ENCODE peak calls at places on chromosomes 11 and 22, in six cellular contexts. R is kidney epithelial cell, K is astrocyte of the spinal cord, Q is AG09309, M is fibroblast of the aortic adventitia, B is cardiac muscle cell. Y is an unnamed sample.

GRCh38 chr11:130999992-131000770 is 83.9 kb upstream of the SNX19 start:
- DNase-seq in R (peak; percentile 79), K (peak; percentile 89), Q (peak; percentile 80), M (peak; percentile 97), B (no peak), Y (peak; percentile 5)

GRCh38 chr22:23113847-23114720 is 27.7 kb downstream of the RSPH14 start:
- DNase-seq in R (no peak), K (no peak), Q (no peak), M (no peak), B (peak; percentile 52), Y (no peak)

GRCh38 chr22:46861468-46861867 is 99.0 kb downstream of the TBC1D22A start:
- DNase-seq in R (no peak), K (no peak), Q (no peak), M (no peak), B (no peak), Y (no peak)

GRCh38 chr11:74686792-74687191 is 44.4 kb downstream of the CHRDL2 start:
- DNase-seq in R (no peak), K (peak; percentile 58), Q (peak; percentile 59), M (peak; percentile 68), B (no peak), Y (no peak)

GRCh38 chr11:64537876-64538275 is 53.1 kb upstream of the SLC22A12 start:
- DNase-seq in R (no peak), K (no peak), Q (no peak), M (no peak), B (no peak), Y (no peak)

GRCh38 chr22:25048659-25049657 is 96.4 kb downstream of the KIAA1671 start:
- DNase-seq in R (no peak), K (peak; percentile 51), Q (no peak), M (peak; percentile 63), B (peak; percentile 80), Y (peak; percentile 28)

GRCh38 chr11:130832571-130833432 is 83.5 kb downstream of the SNX19 start:
- DNase-seq in R (no peak), K (peak; percentile 51), Q (no peak), M (no peak), B (no peak), Y (no peak)

GRCh38 chr11:133418218-133418617 is 114.1 kb downstream of the OPCML start:
- DNase-seq in R (no peak), K (no peak), Q (no peak), M (no peak), B (no peak), Y (no peak)

GRCh38 chr11:4184163-4184916 is 89.7 kb downstream of the RRM1 start:
- DNase-seq in R (no peak), K (no peak), Q (no peak), M (no peak), B (peak; percentile 19), Y (no peak)

GRCh38 chr22:41197808-41198585 is 7.1 kb upstream of the L3MBTL2 start:
- DNase-seq in R (no peak), K (no peak), Q (no peak), M (peak; percentile 32), B (peak; percentile 41), Y (no peak)

GRCh38 chr22:33780761-33781160 is 139.5 kb downstream of the LARGE1 start:
- DNase-seq in R (no peak), K (no peak), Q (no peak), M (no peak), B (no peak), Y (no peak)

GRCh38 chr11:44986315-44986714 is 35.6 kb upstream of the TP53I11 start:
- DNase-seq in R (no peak), K (no peak), Q (no peak), M (no peak), B (no peak), Y (no peak)

GRCh38 chr11:12602421-12602820 is 71.8 kb upstream of the TEAD1 start:
- DNase-seq in R (no peak), K (peak; percentile 65), Q (no peak), M (peak; percentile 80), B (no peak), Y (peak; percentile 72)

GRCh38 chr11:70548976-70549375 is 150.6 kb downstream of the CTTN start:
- DNase-seq in R (no peak), K (no peak), Q (no peak), M (no peak), B (no peak), Y (no peak)

GRCh38 chr11:5196731-5197130 is 3.8 kb downstream of the OR51V1 start:
- DNase-seq in R (no peak), K (no peak), Q (no peak), M (no peak), B (no peak), Y (no peak)

GRCh38 chr11:16070573-16070972 is 285.8 kb downstream of the SOX6 start:
- DNase-seq in R (no peak), K (no peak), Q (no peak), M (no peak), B (no peak), Y (no peak)

GRCh38 chr11:70557742-70558485 is 159.6 kb downstream of the CTTN start:
- DNase-seq in R (no peak), K (no peak), Q (no peak), M (no peak), B (no peak), Y (no peak)

GRCh38 chr11:68120212-68121066 is 749 bp downstream of the CHKA start:
- DNase-seq in R (no peak), K (peak; percentile 38), Q (no peak), M (peak; percentile 47), B (peak; percentile 80), Y (no peak)

GRCh38 chr11:105109855-105110750 is 29.5 kb downstream of the CARD18 start:
- DNase-seq in R (peak; percentile 9), K (peak; percentile 9), Q (no peak), M (peak; percentile 56), B (no peak), Y (no peak)

GRCh38 chr22:39463931-39464390 is 7.1 kb downstream of the MGAT3 start:
- DNase-seq in R (no peak), K (no peak), Q (no peak), M (peak; percentile 22), B (no peak), Y (no peak)

GRCh38 chr11:134724106-134724778 is 312.2 kb upstream of the B3GAT1 start:
- DNase-seq in R (no peak), K (no peak), Q (no peak), M (no peak), B (no peak), Y (no peak)

GRCh38 chr11:117096140-117096972 is 1.9 kb downstream of the SIK3 start:
- DNase-seq in R (no peak), K (no peak), Q (no peak), M (no peak), B (peak; percentile 62), Y (no peak)

GRCh38 chr22:29022101-29022817 is 39.4 kb downstream of the C22orf31 start:
- DNase-seq in R (peak; percentile 68), K (no peak), Q (no peak), M (no peak), B (no peak), Y (no peak)

GRCh38 chr11:19027829-19028595 is 32.5 kb downstream of the MRGPRX2 start:
- DNase-seq in R (peak; percentile 83), K (peak; percentile 88), Q (peak; percentile 1), M (peak; percentile 64), B (no peak), Y (peak; percentile 70)

GRCh38 chr11:120666121-120666639 is 154.6 kb downstream of the GRIK4 start:
- DNase-seq in R (no peak), K (no peak), Q (no peak), M (no peak), B (no peak), Y (no peak)
- TF ChIP-seq CTCF in R (no peak), K (no peak), Q (no peak), M (no peak), B (no peak), Y (no peak)

GRCh38 chr11:102268083-102268984 is 49.0 kb upstream of the BIRC3 start:
- DNase-seq in R (no peak), K (peak; percentile 65), Q (no peak), M (peak; percentile 73), B (peak; percentile 85), Y (no peak)
- TF ChIP-seq CTCF in R (peak; percentile 77), K (peak; percentile 50), Q (no peak), M (peak; percentile 21), B (peak; percentile 43), Y (peak; percentile 33)

GRCh38 chr22:50267591-50268390 is 2.4 kb downstream of the MAPK11 start:
- DNase-seq in R (no peak), K (peak; percentile 38), Q (no peak), M (peak; percentile 43), B (peak; percentile 67), Y (no peak)
- TF ChIP-seq CTCF in R (peak; percentile 19), K (peak; percentile 32), Q (peak; percentile 33), M (peak; percentile 18), B (peak; percentile 25), Y (peak; percentile 24)

GRCh38 chr11:62791501-62792192 is at the start of gene TMEM223:
- DNase-seq in R (no peak), K (peak; percentile 82), Q (no peak), M (peak; percentile 65), B (peak; percentile 91), Y (no peak)

GRCh38 chr11:62788991-62789390 is 1.8 kb downstream of the TMEM179B start:
- DNase-seq in R (no peak), K (no peak), Q (no peak), M (no peak), B (no peak), Y (no peak)

GRCh38 chr11:62786318-62787004 is 741 bp upstream of the TMEM179B start:
- DNase-seq in R (no peak), K (peak; percentile 84), Q (no peak), M (peak; percentile 68), B (peak; percentile 93), Y (no peak)

GRCh38 chr11:62789576-62789975 is 2.2 kb downstream of the TMEM223 start:
- DNase-seq in R (no peak), K (no peak), Q (no peak), M (no peak), B (no peak), Y (no peak)

DNA sequence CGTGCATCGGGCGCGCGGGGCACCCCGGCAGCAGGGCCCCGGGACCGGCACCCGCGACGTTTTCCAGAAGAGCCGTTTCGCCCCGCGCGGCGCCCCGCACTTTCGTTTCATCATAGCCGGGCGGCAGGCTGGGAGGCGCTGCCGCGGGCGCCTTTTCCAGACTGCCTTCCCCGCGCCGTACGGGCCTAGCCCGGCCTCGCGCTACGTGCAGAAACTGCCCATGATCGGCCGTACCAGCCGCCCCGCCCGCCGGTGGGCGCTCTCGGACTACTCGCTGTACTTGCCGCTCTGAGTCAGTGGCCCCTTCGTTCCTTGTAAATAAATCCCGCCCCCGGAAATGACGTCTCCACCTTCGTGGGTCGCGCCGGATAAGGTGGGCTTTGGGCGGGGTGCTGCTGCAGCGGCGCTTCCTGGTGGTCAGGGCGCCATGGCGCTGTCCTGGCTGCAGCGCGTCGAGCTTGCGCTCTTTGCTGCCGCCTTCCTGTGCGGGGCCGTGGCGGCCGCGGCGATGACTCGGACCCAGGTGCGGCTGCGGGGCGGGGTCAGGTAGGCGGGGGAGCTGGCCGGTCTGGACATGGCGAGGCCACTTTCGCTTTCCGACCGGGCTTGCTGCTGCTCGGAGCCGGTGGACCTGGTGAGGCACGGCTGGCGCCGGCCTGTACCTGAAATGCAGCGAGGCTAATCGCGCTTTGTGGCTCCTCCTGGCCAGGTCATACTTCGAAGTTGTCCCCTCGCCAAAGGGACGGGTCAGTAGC is at the start of gene TMEM179B:
- DNase-seq in R (peak; percentile 96), K (peak; percentile 98), Q (peak; percentile 86), M (peak; percentile 97), B (peak; percentile 100), Y (peak; percentile 96)
- TF ChIP-seq CTCF in R (peak; percentile 79), K (peak; percentile 76), Q (peak; percentile 74), M (peak; percentile 61), B (peak; percentile 67), Y (peak; percentile 70)

Y was measured in astrocyte of the cerebellum.